ENCODE peak calls at places on chromosomes 2 and 18, in seven cellular contexts. V is occipital lobe, O is OCI-M1, Z is activated gamma-delta T cell treated with Interleukin-2 at 50 U/mL for 16 hours, R is psoas muscle, H is osteocyte, Q is Caki2. I is an unnamed sample.

GRCh38 chr2:30208453-30208852 is 22.9 kb upstream of the LBH start:
- DNase-seq in V (no peak), O (peak), Q (peak), Z (no peak), H (peak), R (peak), I (peak)

GRCh38 chr2:42510191-42510929 is 16.6 kb upstream of the KCNG3 start:
- DNase-seq in V (no peak), Z (no peak), R (no peak), H (no peak), O (peak), Q (no peak), I (no peak)

GRCh38 chr2:18479901-18480369 is 80.5 kb downstream of the RDH14 start:
- DNase-seq in Q (no peak), Z (no peak), O (no peak), R (peak), V (no peak), H (no peak), I (peak)

GRCh38 chr18:57915848-57916596 is 112.9 kb upstream of the ATP8B1 start:
- DNase-seq in Z (no peak), O (no peak), R (no peak), Q (no peak), V (peak), H (no peak), I (no peak)

GRCh38 chr18:64238076-64238475 is 89.2 kb upstream of the LINC00305 start:
- DNase-seq in V (no peak), O (no peak), Q (no peak), Z (no peak), H (no peak), R (no peak), I (no peak)

GRCh38 chr2:215982465-215982875 is 30.9 kb downstream of the MREG start:
- DNase-seq in R (no peak), O (no peak), Z (no peak), Q (peak), V (no peak), H (no peak), I (no peak)

GRCh38 chr2:85383850-85384249 is 26.3 kb downstream of the CAPG start:
- DNase-seq in R (no peak), V (no peak), O (no peak), Q (no peak), H (no peak), Z (no peak), I (no peak)

GRCh38 chr2:240461471-240462072 is 26.1 kb downstream of the GPC1 start:
- DNase-seq in V (no peak), Q (no peak), H (no peak), R (peak), O (no peak), Z (peak), I (peak)

GRCh38 chr2:132489150-132489549 is 72.5 kb downstream of the GPR39 start:
- DNase-seq in V (no peak), R (no peak), Z (no peak), Q (no peak), H (no peak), O (peak), I (peak)

GRCh38 chr2:233489666-233490065 is 76.9 kb downstream of the USP40 start:
- DNase-seq in R (no peak), V (no peak), O (no peak), H (no peak), Z (no peak), Q (no peak), I (no peak)

GRCh38 chr2:228681426-228681825 is 499.9 kb upstream of the SPHKAP start:
- DNase-seq in V (peak), Z (no peak), R (no peak), H (no peak), O (peak), Q (peak), I (no peak)

GRCh38 chr2:213104089-213104902 is 47.1 kb downstream of the IKZF2 start:
- DNase-seq in O (peak), H (no peak), R (no peak), Z (no peak), V (no peak), Q (no peak), I (no peak)

GRCh38 chr2:108428286-108429009 is 20.6 kb upstream of the GCC2 start:
- DNase-seq in Z (no peak), O (no peak), Q (no peak), H (no peak), R (no peak), V (no peak), I (no peak)

GRCh38 chr2:175402591-175402990 is 221.1 kb upstream of the ATP5MC3 start:
- DNase-seq in O (no peak), H (no peak), V (no peak), R (no peak), Q (no peak), Z (no peak), I (no peak)

GRCh38 chr2:143171817-143172216 is 42.6 kb downstream of the ARHGAP15 start:
- DNase-seq in Z (no peak), H (no peak), V (no peak), R (no peak), Q (peak), O (no peak), I (no peak)

GRCh38 chr2:219289537-219290361 is 10.6 kb downstream of the DNAJB2 start:
- DNase-seq in H (peak), Z (no peak), Q (peak), O (no peak), R (peak), V (peak), I (peak)

GRCh38 chr2:15275341-15275740 is 285.8 kb downstream of the NBAS start:
- DNase-seq in H (no peak), Q (no peak), Z (no peak), R (no peak), O (no peak), V (no peak), I (no peak)

GRCh38 chr18:48553236-48553635 is 14.4 kb downstream of the CTIF start:
- DNase-seq in H (no peak), O (no peak), V (no peak), Q (no peak), Z (no peak), R (no peak), I (no peak)

GRCh38 chr2:28134262-28134812 is 243.8 kb downstream of the BABAM2 start:
- DNase-seq in H (no peak), R (no peak), V (no peak), Z (no peak), O (no peak), Q (peak), I (peak)

GRCh38 chr2:113219525-113219888 is 45.7 kb downstream of the PSD4 start:
- DNase-seq in R (no peak), O (no peak), V (no peak), H (no peak), Z (no peak), Q (no peak), I (no peak)

GRCh38 chr2:177161741-177162440 is 50.7 kb upstream of the HNRNPA3 start:
- DNase-seq in Z (no peak), Q (peak), V (no peak), O (peak), H (no peak), R (no peak), I (no peak)

GRCh38 chr2:121038831-121039230 is 246.2 kb downstream of the TFCP2L1 start:
- DNase-seq in H (no peak), O (no peak), R (no peak), Q (peak), Z (no peak), V (no peak), I (no peak)

GRCh38 chr2:226185613-226186211 is 613.9 kb downstream of the IRS1 start:
- DNase-seq in H (no peak), Q (peak), Z (no peak), V (no peak), R (no peak), O (peak), I (no peak)

GRCh38 chr2:5981241-5982055 is 289.3 kb downstream of the SOX11 start:
- DNase-seq in O (no peak), H (no peak), R (no peak), Z (no peak), Q (no peak), V (peak), I (no peak)

GRCh38 chr2:15334650-15335326 is 226.3 kb downstream of the NBAS start:
- DNase-seq in R (no peak), Q (peak), O (no peak), H (no peak), Z (no peak), V (no peak), I (no peak)

GRCh38 chr2:85255813-85256581 is 71.8 kb downstream of the TGOLN2 start:
- DNase-seq in Q (no peak), O (no peak), R (no peak), V (no peak), H (no peak), Z (no peak), I (no peak)

GRCh38 chr2:3633089-3633981 is 24.7 kb upstream of the ALLC start:
- DNase-seq in V (no peak), H (peak), R (peak), Q (no peak), O (no peak), Z (no peak), I (peak)

GRCh38 chr2:3305952-3306351 is 71.7 kb downstream of the EIPR1 start:
- DNase-seq in Z (no peak), Q (no peak), O (no peak), H (no peak), R (no peak), V (no peak), I (no peak)

GRCh38 chr2:231250146-231250545 is 51.7 kb downstream of the ARMC9 start:
- DNase-seq in V (no peak), H (no peak), O (no peak), Z (no peak), Q (no peak), R (no peak), I (no peak)

GRCh38 chr18:40813116-40813515 is 1141.9 kb upstream of the PIK3C3 start:
- DNase-seq in Q (no peak), R (no peak), H (no peak), V (no peak), O (no peak), Z (no peak), I (no peak)

I was measured in Right ventricle myocardium superior.